ENCODE peak calls at places on chromosomes 16 and 17, in six cellular contexts. L is neural crest cell; O is CD8-positive, alpha-beta T cell; Y is kidney epithelial cell; X is astrocyte of the spinal cord; T is D721Med. V is an unnamed sample.

GRCh38 chr17:29590979-29591736 is 1.7 kb upstream of the GIT1 start:
- DNase-seq in L (peak), X (no peak), T (no peak), O (no peak), Y (no peak), V (peak)

GRCh38 chr17:44786551-44787081 is 27.8 kb downstream of the ADAM11 start:
- DNase-seq in L (no peak), Y (no peak), T (peak), O (no peak), X (no peak), V (no peak)

GRCh38 chr17:46020023-46020735 is 21.1 kb downstream of the STH start:
- DNase-seq in X (no peak), Y (no peak), O (peak), L (no peak), T (no peak), V (no peak)

GRCh38 chr17:39132192-39132600 is 19.2 kb downstream of the PLXDC1 start:
- DNase-seq in T (no peak), L (no peak), X (peak), Y (no peak), O (no peak), V (no peak)

GRCh38 chr17:13477180-13477611 is 124.5 kb downstream of the HS3ST3A1 start:
- DNase-seq in O (no peak), X (peak), Y (no peak), T (no peak), L (no peak), V (no peak)

GRCh38 chr16:57759131-57759530 is 23.6 kb downstream of the KATNB1 start:
- DNase-seq in X (no peak), T (no peak), L (no peak), Y (no peak), O (no peak), V (no peak)

GRCh38 chr16:885391-885790 is 84.9 kb upstream of the GNG13 start:
- DNase-seq in L (no peak), X (no peak), O (no peak), Y (no peak), T (no peak), V (no peak)

GRCh38 chr16:51982715-51983680 is 563.9 kb downstream of the TOX3 start:
- DNase-seq in L (peak), O (no peak), X (peak), T (no peak), Y (peak), V (peak)

GRCh38 chr17:42178817-42179216 is 2.1 kb downstream of the KCNH4 start:
- DNase-seq in L (no peak), T (no peak), X (no peak), Y (no peak), O (no peak), V (no peak)

GRCh38 chr17:59371426-59372099 is 40.1 kb downstream of the YPEL2 start:
- DNase-seq in O (no peak), T (no peak), Y (no peak), X (no peak), L (no peak), V (no peak)

GRCh38 chr17:55674107-55674506 is 48.6 kb downstream of the TMEM100 start:
- DNase-seq in X (no peak), L (no peak), O (no peak), T (no peak), Y (no peak), V (no peak)

GRCh38 chr17:76239538-76240274 is 587 bp downstream of the RNF157 start:
- DNase-seq in O (no peak), L (no peak), X (no peak), T (no peak), Y (no peak), V (peak)

GRCh38 chr17:82229686-82230626 is 1.1 kb downstream of the SLC16A3 start:
- DNase-seq in Y (no peak), T (no peak), X (no peak), L (no peak), O (no peak), V (peak)

GRCh38 chr17:63932008-63932561 is at the start of gene CD79B:
- DNase-seq in L (no peak), Y (no peak), T (no peak), X (no peak), O (no peak), V (no peak)

GRCh38 chr16:46690281-46691178 is 1.1 kb downstream of the ORC6 start:
- DNase-seq in T (no peak), O (no peak), L (no peak), Y (no peak), X (peak), V (no peak)

GRCh38 chr17:60618080-60618479 is 18.1 kb downstream of the PPM1D start:
- DNase-seq in O (no peak), T (no peak), L (no peak), Y (no peak), X (no peak), V (no peak)

GRCh38 chr16:19126300-19126699 is 12.5 kb downstream of the ITPRIPL2 start:
- DNase-seq in T (no peak), L (no peak), X (no peak), O (no peak), Y (no peak), V (no peak)

GRCh38 chr17:41049110-41049509 is 2.0 kb upstream of the KRTAP2-1 start:
- DNase-seq in L (no peak), T (no peak), X (peak), O (no peak), Y (no peak), V (no peak)

GRCh38 chr16:12098429-12099310 is 122.1 kb downstream of the SNX29 start:
- DNase-seq in O (no peak), Y (no peak), T (no peak), X (no peak), L (no peak), V (no peak)

GRCh38 chr16:80285089-80285488 is 255.7 kb upstream of the DYNLRB2 start:
- DNase-seq in Y (peak), O (no peak), T (no peak), X (peak), L (no peak), V (no peak)

GRCh38 chr17:61635913-61636432 is 45.0 kb upstream of the NACA2 start:
- DNase-seq in L (peak), Y (peak), X (peak), O (peak), T (no peak), V (peak)
- TF ChIP-seq CTCF in L (peak), Y (peak), X (peak), O (peak), T (peak), V (peak)

GRCh38 chr17:8333281-8333680 is 6.4 kb upstream of the ODF4 start:
- DNase-seq in O (no peak), T (no peak), X (no peak), L (no peak), Y (no peak), V (no peak)
- TF ChIP-seq CTCF in O (no peak), T (no peak), X (no peak), L (no peak), Y (no peak), V (no peak)

DNA sequence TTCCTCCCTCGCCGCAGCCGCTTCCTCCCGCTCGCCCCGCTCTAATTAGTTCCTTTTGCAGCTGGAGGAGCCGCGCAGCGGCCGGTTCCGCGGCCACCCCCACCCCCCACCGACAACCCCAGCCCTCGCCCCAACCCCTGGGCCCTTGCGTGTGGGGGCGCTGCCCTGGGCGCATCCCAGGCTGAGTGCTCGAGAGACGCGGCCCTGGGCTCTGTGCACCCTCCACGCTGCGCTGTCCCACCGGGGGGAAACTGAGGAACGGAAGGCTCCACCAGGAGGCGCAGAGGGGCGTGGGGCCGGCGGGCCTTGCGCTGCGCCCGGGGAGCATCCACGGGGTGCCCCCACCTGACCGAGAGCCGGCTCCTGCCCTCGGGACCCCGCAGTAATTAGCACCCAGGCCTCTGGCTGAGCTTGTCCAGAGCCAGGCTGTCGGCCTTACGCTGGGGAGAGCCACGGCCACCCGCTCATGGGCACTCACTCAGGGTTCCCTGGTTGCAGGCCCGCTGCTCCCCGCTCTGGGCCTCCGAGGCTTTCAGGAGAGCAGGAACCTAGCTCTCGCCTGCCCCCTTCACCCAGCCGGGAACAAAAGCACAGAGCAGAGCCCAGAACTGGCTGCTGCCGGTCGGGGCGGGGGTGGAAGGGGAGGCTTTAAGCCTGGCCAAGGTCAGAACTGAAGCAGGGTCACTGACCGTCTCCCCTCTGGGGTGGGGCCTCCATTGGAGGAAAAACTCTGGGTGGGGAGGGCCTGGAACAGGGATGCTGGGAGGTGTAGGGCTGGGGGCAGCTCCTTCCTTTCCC is 12.1 kb downstream of the GLIS2 start:
- DNase-seq in X (peak), Y (no peak), L (peak), T (no peak), O (no peak), V (peak)
- TF ChIP-seq CTCF in X (peak), Y (peak), L (peak), T (no peak), O (peak), V (peak)

GRCh38 chr16:86574646-86575045 is 3.7 kb upstream of the FOXL1 start:
- DNase-seq in L (no peak), X (no peak), T (no peak), O (no peak), Y (no peak), V (no peak)

GRCh38 chr16:86577314-86577971 is 906 bp upstream of the FOXL1 start:
- DNase-seq in L (no peak), Y (no peak), T (no peak), X (peak), O (no peak), V (no peak)

GRCh38 chr16:86575095-86575685 is 3.2 kb upstream of the FOXL1 start:
- DNase-seq in X (no peak), L (no peak), Y (no peak), O (no peak), T (no peak), V (no peak)

GRCh38 chr16:86576591-86577313 is 1.6 kb upstream of the FOXL1 start:
- DNase-seq in L (no peak), Y (no peak), T (no peak), X (no peak), O (no peak), V (peak)

GRCh38 chr16:86575754-86576557 is 2.4 kb upstream of the FOXL1 start:
- DNase-seq in T (no peak), O (no peak), X (peak), L (peak), Y (peak), V (peak)
- TF ChIP-seq CTCF in T (no peak), O (no peak), X (peak), L (peak), Y (peak), V (peak)

GRCh38 chr17:30906101-30906911 is at the start of gene TEFM:
- DNase-seq in O (peak), L (peak), X (peak), T (peak), Y (peak), V (peak)
- TF ChIP-seq CTCF in O (no peak), L (peak), X (no peak), T (no peak), Y (no peak), V (no peak)

DNA sequence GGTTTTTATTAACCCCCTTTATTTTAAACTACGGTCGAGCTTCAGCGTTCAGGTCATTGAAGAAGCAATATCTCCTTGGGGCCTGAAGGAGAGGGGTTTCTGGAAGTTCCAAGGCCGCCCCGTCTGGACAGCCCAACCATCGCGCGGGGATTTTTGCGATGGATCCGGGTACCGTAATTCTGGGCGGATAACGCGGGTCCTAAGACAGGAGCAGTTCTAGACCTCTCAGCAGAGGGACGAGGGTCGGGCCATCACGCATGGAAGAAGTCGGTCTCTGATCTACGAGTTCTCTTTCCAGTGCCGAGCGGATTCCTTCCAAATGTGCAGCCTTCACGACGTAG is 3.6 kb downstream of the BORCS6 start:
- DNase-seq in O (no peak), L (no peak), T (no peak), X (no peak), Y (no peak), V (no peak)
- TF ChIP-seq CTCF in O (no peak), L (no peak), T (no peak), X (no peak), Y (no peak), V (no peak)

GRCh38 chr16:66255647-66256046 is 110.8 kb upstream of the CDH5 start:
- DNase-seq in Y (no peak), X (no peak), O (no peak), T (no peak), L (no peak), V (no peak)
- TF ChIP-seq CTCF in Y (no peak), X (no peak), O (no peak), T (no peak), L (no peak), V (no peak)

V was measured in nephron progenitor cell.